ENCODE peak calls at places on chromosomes 3 and 15, in six cellular contexts. U is IMR-90, Q is mesendoderm, V is H1, J is mesenchymal stem cell, C is neuronal stem cell. K is an unnamed sample. For H3K27me3, the result is how much of the 10 kb centered on the place peaks cover.

GRCh38 chr3:128426128-128426921 is 40.4 kb downstream of the DNAJB8 start:
- DNase-seq in U (no peak), V (peak), Q (peak), J (peak), C (peak), K (peak)

GRCh38 chr15:58987036-58987435 is 427 bp upstream of the RNF111 start:
- DNase-seq in J (peak), Q (no peak), C (no peak), U (peak), V (no peak), K (no peak)

GRCh38 chr3:133451309-133451708 is 51.5 kb downstream of the BFSP2 start:
- DNase-seq in Q (no peak), V (no peak), U (no peak), J (no peak), C (no peak), K (no peak)

GRCh38 chr15:44593042-44593736 is 56.2 kb downstream of the EIF3J start:
- DNase-seq in Q (no peak), J (peak), C (no peak), V (no peak), U (no peak), K (no peak)

GRCh38 chr3:184598220-184598927 is 36.8 kb downstream of the EPHB3 start:
- DNase-seq in J (no peak), V (no peak), Q (no peak), C (no peak), U (no peak), K (no peak)

GRCh38 chr3:194488007-194488742 is 1.4 kb upstream of the ATP13A3 start:
- DNase-seq in C (no peak), Q (peak), U (no peak), J (no peak), V (no peak), K (no peak)

GRCh38 chr3:58534592-58535494 is 2.1 kb downstream of the ACOX2 start:
- DNase-seq in C (no peak), V (no peak), U (no peak), Q (no peak), J (no peak), K (no peak)

GRCh38 chr15:100334905-100335304 is 6.9 kb downstream of the ADAMTS17 start:
- DNase-seq in Q (peak), U (no peak), V (no peak), J (no peak), C (no peak), K (peak)

GRCh38 chr15:89851665-89852341 is 37.2 kb upstream of the ANPEP start:
- DNase-seq in U (no peak), V (no peak), C (no peak), J (no peak), Q (no peak), K (no peak)

GRCh38 chr3:60675424-60675823 is 575.8 kb downstream of the FHIT start:
- DNase-seq in V (no peak), J (no peak), U (no peak), C (no peak), Q (no peak), K (no peak)

GRCh38 chr3:60674870-60675269 is 576.4 kb downstream of the FHIT start:
- DNase-seq in U (no peak), Q (no peak), C (no peak), V (no peak), J (no peak), K (no peak)

GRCh38 chr3:60669636-60670035 is 581.6 kb downstream of the FHIT start:
- DNase-seq in V (no peak), J (no peak), Q (peak), C (peak), U (no peak), K (peak)

GRCh38 chr3:60673123-60673522 is 578.1 kb downstream of the FHIT start:
- DNase-seq in C (no peak), U (peak), J (peak), V (no peak), Q (no peak), K (no peak)
- H2BK15ac ChIP-seq in C (no peak), U (no peak), J (no peak), V (no peak), Q (no peak), K (no peak)

DNA sequence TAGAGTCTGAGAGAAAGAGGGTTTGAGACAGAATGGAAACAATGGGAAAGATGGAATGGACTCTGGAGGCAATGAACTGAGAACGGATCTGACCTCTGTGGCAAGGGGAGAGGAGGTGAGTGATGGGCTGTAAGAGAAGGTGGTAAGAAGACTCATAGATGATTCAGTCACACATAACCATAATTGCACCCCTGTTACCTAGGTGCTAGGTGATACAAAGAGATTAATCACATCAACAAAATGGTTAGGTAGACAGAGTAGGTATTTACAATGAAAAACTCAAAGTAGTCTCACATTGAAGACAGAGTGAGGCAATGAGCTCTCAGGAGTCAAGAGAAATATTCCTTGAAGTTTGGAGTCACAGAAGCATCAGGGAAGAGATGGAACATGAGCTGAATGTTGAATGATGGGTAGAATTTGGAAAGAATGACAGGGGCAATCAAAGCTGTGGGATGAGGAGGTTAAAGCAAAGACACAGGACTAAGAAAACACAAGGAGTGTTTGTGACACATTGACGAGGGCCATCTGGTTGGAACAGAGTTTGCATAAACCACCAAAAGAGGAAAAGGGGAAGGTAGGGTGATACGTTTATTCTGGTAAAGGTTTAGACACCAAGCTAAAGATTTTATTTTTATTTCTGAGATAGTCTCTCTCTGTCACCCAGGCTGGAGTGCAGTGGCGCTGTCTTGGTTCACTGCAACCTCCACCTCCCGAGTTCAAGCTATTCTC is 32.7 kb downstream of the MME start:
- DNase-seq in J (no peak), C (no peak), V (no peak), U (no peak), Q (no peak), K (no peak)
- H3K27me3 ChIP-seq in J (under half), C (under half), V (under half), U (under half), Q (under half), K (under half)

DNA sequence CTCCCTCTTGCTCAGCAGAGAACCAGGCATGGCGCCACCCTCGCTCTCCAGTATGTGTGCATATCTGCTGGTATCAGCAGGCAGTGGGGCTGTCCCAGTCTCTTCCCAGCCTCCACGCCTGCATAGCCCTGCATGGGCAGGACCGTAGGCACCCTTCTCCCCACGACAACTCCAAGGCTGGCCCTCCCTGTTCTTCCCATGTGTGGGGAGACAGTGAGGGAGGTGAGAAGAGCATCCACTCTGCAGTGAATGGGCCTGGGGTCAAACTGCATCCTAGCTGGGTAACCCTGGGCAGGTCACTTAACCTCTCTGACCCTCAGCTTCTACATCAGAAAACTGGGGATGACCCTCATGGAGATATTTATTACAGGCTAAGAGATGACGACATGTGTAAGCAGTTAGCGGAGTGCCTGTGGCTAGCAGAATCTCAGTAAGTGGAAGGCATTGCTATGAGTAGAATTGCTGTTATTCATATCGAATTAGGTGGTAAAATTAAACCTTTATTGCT is 13.3 kb upstream of the SSUH2 start:
- DNase-seq in Q (no peak), C (no peak), U (no peak), J (no peak), V (no peak), K (no peak)
- H2BK15ac ChIP-seq in Q (no peak), C (peak), U (no peak), J (no peak), V (no peak), K (no peak)

DNA sequence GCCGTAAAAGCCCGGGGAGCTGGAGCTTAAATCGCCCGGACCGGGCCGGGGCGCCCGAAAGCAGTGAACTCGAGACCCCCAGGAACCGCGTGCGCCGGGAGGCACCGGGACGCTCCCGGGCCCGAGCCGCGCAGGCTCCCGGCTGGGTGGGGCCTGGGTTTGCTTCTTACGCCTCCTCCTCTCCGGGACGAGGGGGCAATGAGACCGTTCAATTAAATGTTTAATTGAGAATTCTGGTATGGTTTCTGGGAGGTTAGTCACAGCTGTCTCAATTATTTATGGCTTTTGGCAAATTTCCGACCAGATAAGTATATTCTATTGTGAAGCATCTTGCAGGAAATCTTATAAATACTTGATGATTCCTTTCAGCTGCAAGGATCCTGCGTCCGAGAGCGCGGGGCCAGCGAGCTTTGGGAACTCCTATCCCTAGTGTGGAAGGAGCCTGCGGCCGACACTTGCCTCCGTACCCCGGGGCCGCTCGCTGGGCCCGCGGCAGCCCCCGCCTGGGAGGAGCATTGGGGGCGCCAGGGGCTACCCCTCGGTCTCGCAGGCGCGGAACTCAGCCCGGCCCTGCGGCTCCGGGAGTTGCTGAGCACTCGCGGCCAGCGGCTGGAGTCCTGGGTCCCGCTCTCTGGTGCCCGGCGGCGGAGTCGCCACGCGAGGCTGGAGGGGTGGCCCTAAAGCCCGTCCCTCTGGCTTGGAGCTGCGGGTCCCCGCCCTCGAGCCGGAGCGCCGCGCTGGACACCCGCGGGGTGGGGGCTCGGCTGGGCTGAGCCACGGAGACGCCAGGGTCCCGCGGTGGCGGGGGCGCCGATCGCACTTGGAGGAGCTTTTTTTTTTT is 10.3 kb downstream of the ISL2 start:
- DNase-seq in U (peak), V (peak), C (no peak), Q (peak), J (peak), K (peak)
- H3K27me3 ChIP-seq in U (under half), V (half or more), C (half or more), Q (under half), J (under half), K (under half)

K was measured in H9.